ENCODE peak calls at places on chromosomes 11 and 22, in seven cellular contexts. O is body of pancreas, G is testis, J is B cell, E is epithelial cell of esophagus, S is osteocyte, F is HL-60. B is an unnamed sample.

GRCh38 chr22:39097098-39098020 is at the start of gene APOBEC3H:
- DNase-seq in S (no peak), G (peak; percentile 57), J (no peak), E (peak; percentile 75), F (no peak), O (no peak), B (peak; percentile 45)

GRCh38 chr22:20774882-20775281 is 969 bp downstream of the SERPIND1 start:
- DNase-seq in G (no peak), J (no peak), S (no peak), O (no peak), F (no peak), E (no peak), B (no peak)

GRCh38 chr11:27183672-27184457 is 143.2 kb downstream of the BBOX1 start:
- DNase-seq in G (peak; percentile 84), O (peak; percentile 74), S (no peak), F (peak; percentile 30), E (peak; percentile 77), J (peak; percentile 46), B (peak; percentile 72)

GRCh38 chr11:31799036-31799793 is 11.9 kb downstream of the PAX6 start:
- DNase-seq in O (no peak), S (no peak), G (no peak), F (no peak), J (peak; percentile 10), E (no peak), B (peak; percentile 55)

GRCh38 chr11:77346906-77347603 is 45.6 kb upstream of the GDPD4 start:
- DNase-seq in J (no peak), G (no peak), O (no peak), F (no peak), S (no peak), E (peak; percentile 7), B (no peak)

GRCh38 chr11:47130541-47130940 is 46.1 kb downstream of the ARFGAP2 start:
- DNase-seq in E (no peak), O (peak; percentile 41), G (no peak), J (no peak), F (no peak), S (no peak), B (peak; percentile 53)

GRCh38 chr11:64891215-64891848 is 12.9 kb upstream of the EHD1 start:
- DNase-seq in J (no peak), O (peak; percentile 63), G (no peak), S (no peak), E (no peak), F (no peak), B (no peak)

GRCh38 chr22:22465094-22465602 is 43.4 kb downstream of the ZNF280B start:
- DNase-seq in E (no peak), F (no peak), G (no peak), J (no peak), S (no peak), O (no peak), B (no peak)

GRCh38 chr11:88357323-88358039 is 19.9 kb upstream of the CTSC start:
- DNase-seq in E (peak; percentile 47), F (no peak), G (no peak), S (no peak), O (no peak), J (no peak), B (no peak)

GRCh38 chr11:32962016-32962415 is 53.7 kb upstream of the DEPDC7 start:
- DNase-seq in S (no peak), O (no peak), G (no peak), E (no peak), J (no peak), F (no peak), B (no peak)

GRCh38 chr22:31272522-31273446 is 19.5 kb downstream of the PIK3IP1 start:
- DNase-seq in G (peak; percentile 78), S (no peak), E (peak; percentile 61), J (peak; percentile 63), O (peak; percentile 60), F (peak; percentile 62), B (peak; percentile 91)

GRCh38 chr22:47177334-47177815 is 414.9 kb downstream of the TBC1D22A start:
- DNase-seq in E (no peak), G (no peak), S (no peak), F (no peak), O (no peak), J (no peak), B (peak; percentile 7)

GRCh38 chr11:66543263-66544107 is 2.4 kb downstream of the ZDHHC24 start:
- DNase-seq in J (peak; percentile 83), E (peak; percentile 36), S (no peak), O (peak; percentile 24), G (peak; percentile 47), F (peak; percentile 64), B (peak; percentile 88)

GRCh38 chr22:40818192-40818746 is 877 bp downstream of the SLC25A17 start:
- DNase-seq in J (peak; percentile 4), O (no peak), F (peak; percentile 9), S (no peak), G (no peak), E (no peak), B (no peak)

GRCh38 chr11:122897606-122898210 is 15.1 kb downstream of the JHY start:
- DNase-seq in G (no peak), F (no peak), O (no peak), J (no peak), S (no peak), E (peak; percentile 39), B (no peak)

GRCh38 chr11:27217948-27218410 is 145.0 kb downstream of the CCDC34 start:
- DNase-seq in J (no peak), O (peak; percentile 43), G (no peak), E (peak; percentile 27), F (no peak), S (no peak), B (no peak)

GRCh38 chr11:61639816-61640443 is 40.3 kb upstream of the DAGLA start:
- DNase-seq in G (no peak), F (no peak), O (no peak), J (no peak), E (peak; percentile 68), S (no peak), B (no peak)

DNA sequence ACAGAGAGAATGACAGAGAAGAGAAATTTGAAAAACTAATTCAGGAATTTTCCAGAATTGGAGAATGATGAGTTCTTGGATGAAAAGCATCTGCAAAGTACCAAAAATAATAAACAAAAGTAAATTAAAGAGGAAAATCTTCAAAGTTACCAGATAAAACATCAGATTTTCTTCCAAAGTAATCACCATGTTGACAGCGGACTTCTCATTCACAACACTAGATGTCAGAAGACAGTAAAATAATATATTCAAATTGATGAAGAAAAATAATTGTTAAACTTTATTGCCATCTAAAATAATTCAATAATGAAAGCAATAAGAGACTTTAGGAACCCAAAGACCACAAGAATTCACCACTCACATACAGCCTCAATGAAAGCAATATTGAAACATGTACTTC is 355.2 kb downstream of the DYNC2H1 start:
- DNase-seq in J (no peak), F (no peak), O (no peak), E (no peak), S (no peak), G (no peak), B (no peak)
- TF ChIP-seq CTCF in J (no peak), F (no peak), O (no peak), E (peak; percentile 9), S (no peak), G (no peak), B (no peak)

DNA sequence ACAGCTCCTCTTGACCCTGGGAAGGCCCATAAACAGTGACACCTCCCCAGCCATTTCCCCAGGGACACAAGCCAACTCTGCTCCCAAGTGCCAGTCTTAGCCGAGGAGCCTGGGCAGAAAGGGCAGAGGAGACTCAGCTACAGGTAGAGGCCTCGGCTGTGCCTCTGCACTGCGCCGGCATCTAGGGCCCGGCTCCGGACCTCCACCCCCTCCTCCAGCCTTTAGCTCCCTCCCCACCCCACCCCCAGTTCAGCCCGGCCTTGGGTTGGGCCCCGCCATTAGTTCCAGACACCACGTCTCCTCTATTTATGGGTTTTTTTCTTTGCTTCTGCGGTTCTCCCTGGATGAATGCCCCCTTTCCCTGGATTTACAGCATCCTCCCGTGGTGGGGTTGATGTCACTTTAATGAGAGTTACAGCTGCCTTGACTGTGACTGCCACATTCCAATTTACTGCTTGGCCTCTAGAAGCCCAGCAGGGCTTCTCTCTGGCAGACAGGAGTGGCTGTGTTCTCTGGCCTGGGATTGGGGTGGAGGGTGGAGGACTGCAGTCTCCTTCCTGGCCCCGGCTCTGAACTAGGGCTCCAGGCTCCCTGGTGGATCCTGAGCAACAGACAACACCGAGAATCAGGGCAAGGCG is 13.5 kb upstream of the OAF start:
- DNase-seq in E (no peak), O (no peak), J (no peak), S (no peak), F (no peak), G (no peak), B (peak; percentile 82)
- TF ChIP-seq CTCF in E (no peak), O (no peak), J (no peak), S (no peak), F (no peak), G (no peak), B (no peak)

GRCh38 chr11:69044111-69045013 is 4.4 kb upstream of the TPCN2 start:
- DNase-seq in G (peak; percentile 81), F (peak; percentile 75), J (peak; percentile 29), E (peak; percentile 72), S (no peak), O (peak; percentile 78), B (peak; percentile 96)
- TF ChIP-seq CTCF in G (peak; percentile 21), F (peak; percentile 52), J (no peak), E (peak; percentile 73), S (peak; percentile 73), O (peak; percentile 52), B (peak; percentile 79)

GRCh38 chr22:46025225-46025972 is 48.4 kb upstream of the WNT7B start:
- DNase-seq in G (no peak), O (peak; percentile 1), J (no peak), S (no peak), E (no peak), F (no peak), B (peak; percentile 38)
- TF ChIP-seq CTCF in G (no peak), O (no peak), J (no peak), S (no peak), E (no peak), F (no peak), B (no peak)

DNA sequence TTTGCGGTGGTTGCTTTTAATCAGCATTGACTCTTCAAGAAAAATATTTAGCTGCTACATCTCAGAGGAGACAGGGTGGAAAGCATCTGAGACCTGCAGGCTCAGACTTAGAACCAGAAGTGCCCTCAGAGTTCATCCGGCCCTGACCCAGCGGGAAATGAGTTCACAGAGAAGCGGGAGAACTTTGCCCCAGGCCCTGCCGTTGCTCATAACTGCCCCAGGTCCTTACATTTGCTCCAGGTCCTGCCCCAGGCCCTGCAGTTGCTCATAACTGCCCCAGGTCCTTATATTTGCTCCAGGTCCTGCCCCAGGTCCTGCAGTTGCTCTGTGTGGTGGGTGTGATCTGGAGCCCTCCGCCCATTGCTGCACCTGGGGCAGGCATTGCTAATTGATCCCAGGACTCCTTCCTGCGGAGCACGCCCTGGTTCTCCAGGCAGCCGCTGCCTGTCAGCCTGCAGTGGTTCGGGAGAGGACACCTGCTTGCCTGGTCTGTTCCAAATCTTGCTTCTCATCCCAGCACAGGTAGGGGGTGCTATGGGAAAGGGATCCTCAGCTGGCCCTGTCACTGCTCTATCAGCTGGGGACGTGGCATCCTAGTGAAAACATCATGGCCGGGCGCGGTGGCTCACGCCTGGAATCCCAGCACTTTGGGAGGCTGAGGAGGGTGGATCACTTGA is 58.1 kb upstream of the PPP6R3 start:
- DNase-seq in E (no peak), F (no peak), S (no peak), O (no peak), J (no peak), G (no peak), B (peak; percentile 78)
- TF ChIP-seq CTCF in E (no peak), F (no peak), S (no peak), O (no peak), J (no peak), G (no peak), B (peak; percentile 43)

B was measured in endodermal cell.